ENCODE peak calls at places on chromosomes 7 and 10, in seven cellular contexts. P, X, T, J, W, N and Q are unnamed samples.

GRCh38 chr7:155590215-155591023 is 44.1 kb upstream of the CNPY1 start:
- DNase-seq in X (peak; percentile 22), T (no peak), J (no peak), W (no peak), P (no peak), N (peak; percentile 53), Q (no peak)

GRCh38 chr10:132705173-132705572 is 80.8 kb downstream of the NKX6-2 start:
- DNase-seq in P (no peak), J (no peak), X (no peak), W (no peak), N (no peak), T (no peak), Q (no peak)

GRCh38 chr7:115869811-115870210 is 160.8 kb downstream of the TFEC start:
- DNase-seq in J (no peak), T (no peak), W (no peak), X (no peak), P (no peak), N (no peak), Q (no peak)

GRCh38 chr7:157444011-157444842 is 107.4 kb downstream of the DNAJB6 start:
- DNase-seq in W (no peak), J (no peak), X (no peak), P (no peak), T (no peak), N (no peak), Q (no peak)

GRCh38 chr7:126702242-126703016 is 550.3 kb downstream of the GRM8 start:
- DNase-seq in T (no peak), X (no peak), N (peak; percentile 61), P (no peak), W (peak; percentile 56), J (no peak), Q (no peak)

GRCh38 chr7:105399043-105399725 is 10.5 kb upstream of the SRPK2 start:
- DNase-seq in N (peak; percentile 61), T (peak; percentile 61), W (no peak), P (no peak), J (no peak), X (no peak), Q (no peak)

GRCh38 chr7:12119638-12120303 is 91.3 kb upstream of the TMEM106B start:
- DNase-seq in P (no peak), J (no peak), N (no peak), T (peak; percentile 24), X (no peak), W (no peak), Q (no peak)

GRCh38 chr10:133164816-133165555 is 5.0 kb downstream of the KNDC1 start:
- DNase-seq in T (no peak), P (no peak), N (no peak), W (no peak), X (no peak), J (no peak), Q (no peak)

GRCh38 chr7:157427811-157428553 is 91.2 kb downstream of the DNAJB6 start:
- DNase-seq in N (no peak), X (no peak), T (no peak), W (no peak), J (no peak), P (no peak), Q (no peak)

GRCh38 chr10:61140765-61141392 is 196.9 kb upstream of the RHOBTB1 start:
- DNase-seq in W (peak; percentile 18), N (peak; percentile 85), J (no peak), X (no peak), P (no peak), T (peak; percentile 79), Q (peak; percentile 40)

GRCh38 chr10:308572-309085 is 173.4 kb downstream of the ZMYND11 start:
- DNase-seq in J (no peak), N (no peak), W (no peak), T (no peak), X (no peak), P (no peak), Q (no peak)

GRCh38 chr7:85000973-85001372 is 185.9 kb downstream of the SEMA3D start:
- DNase-seq in W (no peak), P (no peak), N (no peak), X (no peak), J (no peak), T (no peak), Q (no peak)

GRCh38 chr7:5283421-5284303 is 919 bp downstream of the SLC29A4 start:
- DNase-seq in X (no peak), N (no peak), T (no peak), P (no peak), W (no peak), J (no peak), Q (no peak)

GRCh38 chr10:6394084-6394483 is 186.0 kb downstream of the PRKCQ start:
- DNase-seq in J (no peak), T (no peak), P (no peak), X (no peak), W (no peak), N (no peak), Q (no peak)